ENCODE peak calls at places on chromosomes 7 and 10, in four cellular contexts. Q is Caco-2, T is kidney tubule cell, C is non-pigmented ciliary epithelial cell. O is an unnamed sample.

GRCh38 chr7:33186187-33186586 is 56.8 kb downstream of the BBS9 start:
- DNase-seq in Q (no peak), T (peak), C (peak), O (no peak)

GRCh38 chr10:77756319-77757232 is 119.0 kb upstream of the KCNMA1 start:
- DNase-seq in Q (peak), T (peak), C (peak), O (peak)

GRCh38 chr10:93287775-93288174 is 194.4 kb downstream of the MYOF start:
- DNase-seq in Q (no peak), T (peak), C (no peak), O (no peak)

GRCh38 chr7:112410087-112410486 is 40.2 kb upstream of the IFRD1 start:
- DNase-seq in Q (no peak), T (no peak), C (no peak), O (no peak)

GRCh38 chr7:111107989-111108388 is 17.1 kb downstream of the LRRN3 start:
- DNase-seq in Q (no peak), T (no peak), C (no peak), O (no peak)

GRCh38 chr10:46094931-46095755 is 49.1 kb upstream of the MSMB start:
- DNase-seq in Q (no peak), T (no peak), C (no peak), O (no peak)

GRCh38 chr7:1940863-1941262 is 270.8 kb downstream of the ELFN1 start:
- DNase-seq in Q (no peak), T (no peak), C (no peak), O (no peak)

GRCh38 chr10:17835688-17836087 is 26.5 kb downstream of the MRC1 start:
- DNase-seq in Q (peak), T (peak), C (peak), O (no peak)

GRCh38 chr10:70579234-70580002 is 23.1 kb downstream of the PRF1 start:
- DNase-seq in Q (no peak), T (peak), C (no peak), O (no peak)

GRCh38 chr7:112880786-112881418 is 90.7 kb upstream of the TMEM168 start:
- DNase-seq in Q (no peak), T (no peak), C (no peak), O (no peak)

GRCh38 chr7:13778967-13779366 is 210.5 kb downstream of the ETV1 start:
- DNase-seq in Q (no peak), T (peak), C (no peak), O (no peak)

GRCh38 chr7:53800746-53801145 is 741.4 kb upstream of the VSTM2A start:
- DNase-seq in Q (no peak), T (peak), C (no peak), O (no peak)

GRCh38 chr7:47610506-47611044 is 28.7 kb upstream of the TNS3 start:
- DNase-seq in Q (no peak), T (no peak), C (no peak), O (peak)

GRCh38 chr10:132924046-132924952 is 18.1 kb downstream of the CFAP46 start:
- DNase-seq in Q (no peak), T (no peak), C (no peak), O (no peak)

GRCh38 chr10:69383485-69384089 is 33.1 kb downstream of the TACR2 start:
- DNase-seq in Q (peak), T (peak), C (no peak), O (no peak)

GRCh38 chr10:80460399-80461207 is 6.5 kb downstream of the TSPAN14 start:
- DNase-seq in Q (peak), T (peak), C (no peak), O (no peak)

GRCh38 chr7:78607099-78607498 is 808.5 kb downstream of the PHTF2 start:
- DNase-seq in Q (peak), T (peak), C (no peak), O (no peak)

GRCh38 chr7:37491919-37492694 is 43.4 kb upstream of the ELMO1 start:
- DNase-seq in Q (no peak), T (no peak), C (no peak), O (no peak)

GRCh38 chr7:47697533-47697932 is 115.6 kb upstream of the TNS3 start:
- DNase-seq in Q (no peak), T (no peak), C (no peak), O (no peak)

GRCh38 chr10:50600831-50601466 is 22.8 kb downstream of the SGMS1 start:
- DNase-seq in Q (no peak), T (peak), C (no peak), O (no peak)

GRCh38 chr7:18317956-18318355 is 177.6 kb upstream of the HDAC9 start:
- DNase-seq in Q (no peak), T (no peak), C (no peak), O (no peak)

GRCh38 chr7:158030566-158030965 is 557.1 kb downstream of the PTPRN2 start:
- DNase-seq in Q (no peak), T (no peak), C (no peak), O (no peak)

GRCh38 chr10:113177163-113177935 is 227.3 kb downstream of the TCF7L2 start:
- DNase-seq in Q (no peak), T (no peak), C (no peak), O (no peak)

GRCh38 chr10:121593676-121594075 is 4.6 kb downstream of the FGFR2 start:
- DNase-seq in Q (no peak), T (no peak), C (no peak), O (no peak)

GRCh38 chr7:140192176-140192575 is 15.4 kb upstream of the KDM7A start:
- DNase-seq in Q (no peak), T (no peak), C (no peak), O (no peak)

GRCh38 chr10:60086862-60087261 is 180.5 kb upstream of the CCDC6 start:
- DNase-seq in Q (no peak), T (no peak), C (no peak), O (no peak)

GRCh38 chr10:124285587-124286527 is 132.9 kb downstream of the OAT start:
- DNase-seq in Q (no peak), T (no peak), C (no peak), O (no peak)

GRCh38 chr7:137421389-137421788 is 77.9 kb upstream of the PTN start:
- DNase-seq in Q (no peak), T (no peak), C (no peak), O (no peak)

GRCh38 chr10:12474727-12475414 is 125.5 kb downstream of the CAMK1D start:
- DNase-seq in Q (no peak), T (no peak), C (no peak), O (no peak)

GRCh38 chr7:37921876-37922275 is 1.4 kb downstream of the EPDR1 start:
- DNase-seq in Q (no peak), T (no peak), C (no peak), O (no peak)